ENCODE peak calls at places on chromosomes 2 and 18, in eight cellular contexts. One of them, this sample, is unnamed.

GRCh38 chr2:40343904-40344303 is 108.0 kb downstream of the SLC8A1 start:
- DNase-seq in right cardiac atrium: no peak
- DNase-seq in T-helper 17 cell: no peak
- DNase-seq in fibroblast of the aortic adventitia: peak; percentile 77
- DNase-seq in endothelial cell: no peak
- DNase-seq in NCI-H2171: no peak
- DNase-seq in central memory CD8-positive, alpha-beta T cell: no peak
- DNase-seq in OCI-LY7: no peak
- DNase-seq in this sample: peak; percentile 89

GRCh38 chr2:130808482-130809268 is 28.0 kb upstream of the ARHGEF4 start:
- DNase-seq in right cardiac atrium: no peak
- DNase-seq in T-helper 17 cell: no peak
- DNase-seq in fibroblast of the aortic adventitia: peak; percentile 11
- DNase-seq in endothelial cell: no peak
- DNase-seq in NCI-H2171: peak; percentile 4
- DNase-seq in central memory CD8-positive, alpha-beta T cell: no peak
- DNase-seq in OCI-LY7: no peak
- DNase-seq in this sample: no peak

GRCh38 chr18:59918320-59918755 is 18.5 kb downstream of the PMAIP1 start:
- DNase-seq in right cardiac atrium: peak; percentile 71
- DNase-seq in T-helper 17 cell: no peak
- DNase-seq in fibroblast of the aortic adventitia: peak; percentile 55
- DNase-seq in endothelial cell: no peak
- DNase-seq in NCI-H2171: peak; percentile 86
- DNase-seq in central memory CD8-positive, alpha-beta T cell: no peak
- DNase-seq in OCI-LY7: peak; percentile 41
- DNase-seq in this sample: peak; percentile 54

GRCh38 chr18:76441002-76441667 is 53.9 kb downstream of the ZNF516 start:
- DNase-seq in right cardiac atrium: no peak
- DNase-seq in T-helper 17 cell: no peak
- DNase-seq in fibroblast of the aortic adventitia: no peak
- DNase-seq in endothelial cell: no peak
- DNase-seq in NCI-H2171: no peak
- DNase-seq in central memory CD8-positive, alpha-beta T cell: no peak
- DNase-seq in OCI-LY7: no peak
- DNase-seq in this sample: no peak

GRCh38 chr2:58976374-58977055 is 735.4 kb upstream of the FANCL start:
- DNase-seq in right cardiac atrium: no peak
- DNase-seq in T-helper 17 cell: no peak
- DNase-seq in fibroblast of the aortic adventitia: no peak
- DNase-seq in endothelial cell: no peak
- DNase-seq in NCI-H2171: no peak
- DNase-seq in central memory CD8-positive, alpha-beta T cell: no peak
- DNase-seq in OCI-LY7: no peak
- DNase-seq in this sample: no peak

GRCh38 chr2:158359846-158360245 is 96.7 kb downstream of the CCDC148 start:
- DNase-seq in right cardiac atrium: no peak
- DNase-seq in T-helper 17 cell: no peak
- DNase-seq in fibroblast of the aortic adventitia: no peak
- DNase-seq in endothelial cell: no peak
- DNase-seq in NCI-H2171: no peak
- DNase-seq in central memory CD8-positive, alpha-beta T cell: no peak
- DNase-seq in OCI-LY7: no peak
- DNase-seq in this sample: no peak

GRCh38 chr2:209579236-209579749 is 155.4 kb downstream of the MAP2 start:
- DNase-seq in right cardiac atrium: peak; percentile 54
- DNase-seq in T-helper 17 cell: no peak
- DNase-seq in fibroblast of the aortic adventitia: peak; percentile 35
- DNase-seq in endothelial cell: peak; percentile 10
- DNase-seq in NCI-H2171: peak; percentile 65
- DNase-seq in central memory CD8-positive, alpha-beta T cell: no peak
- DNase-seq in OCI-LY7: no peak
- DNase-seq in this sample: peak; percentile 20

GRCh38 chr2:4269885-4270284 is 566.5 kb downstream of the DCDC2C start:
- DNase-seq in right cardiac atrium: no peak
- DNase-seq in T-helper 17 cell: no peak
- DNase-seq in fibroblast of the aortic adventitia: no peak
- DNase-seq in endothelial cell: no peak
- DNase-seq in NCI-H2171: no peak
- DNase-seq in central memory CD8-positive, alpha-beta T cell: no peak
- DNase-seq in OCI-LY7: no peak
- DNase-seq in this sample: no peak

GRCh38 chr2:60958800-60959199 is 58.7 kb upstream of the PEX13 start:
- DNase-seq in right cardiac atrium: no peak
- DNase-seq in T-helper 17 cell: no peak
- DNase-seq in fibroblast of the aortic adventitia: peak; percentile 57
- DNase-seq in endothelial cell: no peak
- DNase-seq in NCI-H2171: no peak
- DNase-seq in central memory CD8-positive, alpha-beta T cell: no peak
- DNase-seq in OCI-LY7: no peak
- DNase-seq in this sample: peak; percentile 64

GRCh38 chr2:109215866-109216265 is 86.9 kb downstream of the SH3RF3 start:
- DNase-seq in right cardiac atrium: no peak
- DNase-seq in T-helper 17 cell: no peak
- DNase-seq in fibroblast of the aortic adventitia: no peak
- DNase-seq in endothelial cell: no peak
- DNase-seq in NCI-H2171: no peak
- DNase-seq in central memory CD8-positive, alpha-beta T cell: no peak
- DNase-seq in OCI-LY7: no peak
- DNase-seq in this sample: no peak

GRCh38 chr18:42404151-42404550 is 449.1 kb downstream of the PIK3C3 start:
- DNase-seq in right cardiac atrium: no peak
- DNase-seq in T-helper 17 cell: no peak
- DNase-seq in fibroblast of the aortic adventitia: no peak
- DNase-seq in endothelial cell: no peak
- DNase-seq in NCI-H2171: no peak
- DNase-seq in central memory CD8-positive, alpha-beta T cell: no peak
- DNase-seq in OCI-LY7: no peak
- DNase-seq in this sample: no peak

GRCh38 chr2:46135936-46136335 is 161.3 kb upstream of the EPAS1 start:
- DNase-seq in right cardiac atrium: no peak
- DNase-seq in T-helper 17 cell: no peak
- DNase-seq in fibroblast of the aortic adventitia: peak; percentile 86
- DNase-seq in endothelial cell: no peak
- DNase-seq in NCI-H2171: no peak
- DNase-seq in central memory CD8-positive, alpha-beta T cell: no peak
- DNase-seq in OCI-LY7: no peak
- DNase-seq in this sample: peak; percentile 22

GRCh38 chr2:25258814-25259743 is 82.6 kb downstream of the DNMT3A start:
- DNase-seq in right cardiac atrium: no peak
- DNase-seq in T-helper 17 cell: no peak
- DNase-seq in fibroblast of the aortic adventitia: no peak
- DNase-seq in endothelial cell: no peak
- DNase-seq in NCI-H2171: no peak
- DNase-seq in central memory CD8-positive, alpha-beta T cell: no peak
- DNase-seq in OCI-LY7: no peak
- DNase-seq in this sample: no peak

GRCh38 chr18:75455249-75456183 is 28.0 kb upstream of the SMIM21 start:
- DNase-seq in right cardiac atrium: peak; percentile 71
- DNase-seq in T-helper 17 cell: no peak
- DNase-seq in fibroblast of the aortic adventitia: peak; percentile 27
- DNase-seq in endothelial cell: peak; percentile 37
- DNase-seq in NCI-H2171: no peak
- DNase-seq in central memory CD8-positive, alpha-beta T cell: no peak
- DNase-seq in OCI-LY7: no peak
- DNase-seq in this sample: peak; percentile 18

GRCh38 chr2:74947703-74948102 is 10.7 kb upstream of the POLE4 start:
- DNase-seq in right cardiac atrium: no peak
- DNase-seq in T-helper 17 cell: no peak
- DNase-seq in fibroblast of the aortic adventitia: no peak
- DNase-seq in endothelial cell: no peak
- DNase-seq in NCI-H2171: no peak
- DNase-seq in central memory CD8-positive, alpha-beta T cell: no peak
- DNase-seq in OCI-LY7: no peak
- DNase-seq in this sample: no peak

GRCh38 chr2:46179037-46179621 is 118.1 kb upstream of the EPAS1 start:
- DNase-seq in right cardiac atrium: peak; percentile 79
- DNase-seq in T-helper 17 cell: peak; percentile 14
- DNase-seq in fibroblast of the aortic adventitia: peak; percentile 95
- DNase-seq in endothelial cell: no peak
- DNase-seq in NCI-H2171: no peak
- DNase-seq in central memory CD8-positive, alpha-beta T cell: peak; percentile 68
- DNase-seq in OCI-LY7: no peak
- DNase-seq in this sample: peak; percentile 97

GRCh38 chr18:13680612-13681011 is 45.7 kb downstream of the FAM210A start:
- DNase-seq in right cardiac atrium: peak; percentile 65
- DNase-seq in T-helper 17 cell: no peak
- DNase-seq in fibroblast of the aortic adventitia: no peak
- DNase-seq in endothelial cell: peak; percentile 46
- DNase-seq in NCI-H2171: no peak
- DNase-seq in central memory CD8-positive, alpha-beta T cell: no peak
- DNase-seq in OCI-LY7: no peak
- DNase-seq in this sample: no peak

GRCh38 chr2:64685430-64685829 is 31.7 kb upstream of the SERTAD2 start:
- DNase-seq in right cardiac atrium: no peak
- DNase-seq in T-helper 17 cell: no peak
- DNase-seq in fibroblast of the aortic adventitia: peak; percentile 16
- DNase-seq in endothelial cell: no peak
- DNase-seq in NCI-H2171: no peak
- DNase-seq in central memory CD8-positive, alpha-beta T cell: no peak
- DNase-seq in OCI-LY7: no peak
- DNase-seq in this sample: peak; percentile 68

GRCh38 chr2:28613616-28614501 is 118.0 kb downstream of the PLB1 start:
- DNase-seq in right cardiac atrium: no peak
- DNase-seq in T-helper 17 cell: no peak
- DNase-seq in fibroblast of the aortic adventitia: no peak
- DNase-seq in endothelial cell: no peak
- DNase-seq in NCI-H2171: peak; percentile 54
- DNase-seq in central memory CD8-positive, alpha-beta T cell: no peak
- DNase-seq in OCI-LY7: no peak
- DNase-seq in this sample: no peak

GRCh38 chr2:119860924-119861323 is 101.2 kb downstream of the PTPN4 start:
- DNase-seq in right cardiac atrium: no peak
- DNase-seq in T-helper 17 cell: no peak
- DNase-seq in fibroblast of the aortic adventitia: no peak
- DNase-seq in endothelial cell: no peak
- DNase-seq in NCI-H2171: no peak
- DNase-seq in central memory CD8-positive, alpha-beta T cell: no peak
- DNase-seq in OCI-LY7: no peak
- DNase-seq in this sample: no peak

GRCh38 chr18:58051765-58052460 is 7.9 kb downstream of the NEDD4L start:
- DNase-seq in right cardiac atrium: no peak
- DNase-seq in T-helper 17 cell: no peak
- DNase-seq in fibroblast of the aortic adventitia: peak; percentile 39
- DNase-seq in endothelial cell: no peak
- DNase-seq in NCI-H2171: no peak
- DNase-seq in central memory CD8-positive, alpha-beta T cell: no peak
- DNase-seq in OCI-LY7: no peak
- DNase-seq in this sample: peak; percentile 17

GRCh38 chr2:207766697-207767460 is 2.8 kb downstream of the FZD5 start:
- DNase-seq in right cardiac atrium: peak; percentile 62
- DNase-seq in T-helper 17 cell: no peak
- DNase-seq in fibroblast of the aortic adventitia: no peak
- DNase-seq in endothelial cell: peak; percentile 12
- DNase-seq in NCI-H2171: no peak
- DNase-seq in central memory CD8-positive, alpha-beta T cell: no peak
- DNase-seq in OCI-LY7: no peak
- DNase-seq in this sample: no peak

GRCh38 chr18:11998182-11998581 is 16.9 kb downstream of the IMPA2 start:
- DNase-seq in right cardiac atrium: peak; percentile 74
- DNase-seq in T-helper 17 cell: no peak
- DNase-seq in fibroblast of the aortic adventitia: no peak
- DNase-seq in endothelial cell: no peak
- DNase-seq in NCI-H2171: no peak
- DNase-seq in central memory CD8-positive, alpha-beta T cell: no peak
- DNase-seq in OCI-LY7: no peak
- DNase-seq in this sample: no peak

GRCh38 chr2:94759211-94759610 is 112.0 kb upstream of the TEKT4 start:
- DNase-seq in right cardiac atrium: no peak
- DNase-seq in T-helper 17 cell: no peak
- DNase-seq in fibroblast of the aortic adventitia: no peak
- DNase-seq in endothelial cell: peak; percentile 72
- DNase-seq in NCI-H2171: no peak
- DNase-seq in central memory CD8-positive, alpha-beta T cell: no peak
- DNase-seq in OCI-LY7: peak; percentile 25
- DNase-seq in this sample: no peak